ENCODE peak calls at places on chromosomes 16 and 17, in eight cellular contexts. N is keratinocyte, S is BE2C, F is fibroblast of lung, X is spleen, A is thoracic aorta, D is neural progenitor cell, B is tibial artery. K is an unnamed sample.

GRCh38 chr16:1509307-1510221 is 16.4 kb downstream of the TELO2 start:
- DNase-seq in D (no peak), A (peak; percentile 34), S (peak; percentile 93), B (peak; percentile 60), N (no peak), X (peak; percentile 81), F (no peak), K (no peak)

GRCh38 chr16:27441276-27441675 is 39.3 kb downstream of the IL21R start:
- DNase-seq in S (no peak), A (no peak), B (no peak), X (peak; percentile 46), N (no peak), F (no peak), D (no peak), K (no peak)

GRCh38 chr17:2700031-2700490 is 11.5 kb downstream of the CLUH start:
- DNase-seq in D (no peak), S (no peak), X (peak; percentile 41), N (no peak), F (no peak), A (no peak), B (no peak), K (no peak)

GRCh38 chr17:68200689-68201424 is 47.0 kb upstream of the AMZ2 start:
- DNase-seq in S (peak; percentile 92), F (peak; percentile 57), A (no peak), D (peak; percentile 91), B (peak; percentile 74), N (no peak), X (peak; percentile 94), K (no peak)

GRCh38 chr16:85291302-85292148 is 179.3 kb upstream of the CIBAR2 start:
- DNase-seq in S (no peak), N (no peak), A (no peak), X (peak; percentile 91), B (no peak), F (no peak), D (peak; percentile 68), K (no peak)

GRCh38 chr16:51374346-51374745 is 223.3 kb upstream of the SALL1 start:
- DNase-seq in F (peak; percentile 91), D (no peak), X (no peak), B (no peak), A (no peak), N (no peak), S (no peak), K (no peak)

GRCh38 chr16:84284168-84284722 is 10.4 kb upstream of the WFDC1 start:
- DNase-seq in B (peak; percentile 57), D (peak; percentile 61), F (no peak), S (no peak), N (no peak), A (no peak), X (peak; percentile 80), K (no peak)

GRCh38 chr17:68036304-68037147 is 991 bp downstream of the KPNA2 start:
- DNase-seq in B (no peak), S (no peak), X (no peak), N (no peak), A (no peak), F (peak; percentile 66), D (no peak), K (no peak)

GRCh38 chr16:1640261-1640956 is 28.2 kb downstream of the CRAMP1 start:
- DNase-seq in D (no peak), S (no peak), X (no peak), F (no peak), B (no peak), A (no peak), N (no peak), K (no peak)

GRCh38 chr17:35087731-35088646 is 24.5 kb upstream of the RFFL start:
- DNase-seq in N (no peak), B (peak; percentile 57), D (no peak), A (no peak), F (peak; percentile 42), X (peak; percentile 89), S (peak; percentile 42), K (no peak)

GRCh38 chr16:16154292-16154951 is 68.9 kb downstream of the ABCC6 start:
- DNase-seq in A (no peak), F (no peak), D (no peak), B (no peak), X (no peak), N (no peak), S (no peak), K (no peak)

DNA sequence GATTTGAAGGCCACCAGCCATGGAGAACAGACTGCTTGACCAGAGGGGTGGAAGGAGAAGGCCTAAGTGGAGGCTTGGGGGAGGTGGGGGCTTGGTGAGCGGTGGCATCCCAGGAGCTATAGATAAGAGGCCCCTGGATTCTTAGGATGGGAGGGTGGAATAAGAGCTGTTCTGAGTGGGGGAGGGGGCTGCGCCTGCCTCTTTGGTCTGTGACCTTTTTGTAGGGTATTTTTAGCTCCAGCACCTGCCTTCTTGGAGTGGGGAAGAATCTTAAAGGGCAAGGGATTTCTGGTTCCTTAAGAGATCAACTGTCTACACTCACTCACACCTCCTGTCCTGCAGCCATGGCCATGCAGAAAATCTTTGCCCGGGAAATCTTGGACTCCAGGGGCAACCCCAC is 567 bp downstream of the ENO3 start:
- DNase-seq in N (no peak), S (no peak), A (no peak), X (no peak), B (no peak), D (no peak), F (no peak), K (no peak)
- H3K4me3 ChIP-seq in N (no peak overlapping the region), S (peak overlapping the region; percentile 56), A (no peak overlapping the region), X (no peak overlapping the region), B (no peak overlapping the region), D (peak overlapping the region; percentile 77), F (no peak overlapping the region), K (no peak overlapping the region)

GRCh38 chr17:1275962-1276736 is 3.3 kb upstream of the TRARG1 start:
- DNase-seq in S (peak; percentile 64), F (no peak), X (peak; percentile 89), B (peak; percentile 56), A (no peak), D (peak; percentile 89), N (no peak), K (no peak)
- TF ChIP-seq CTCF in S (peak; percentile 62), F (peak; percentile 75), X (peak; percentile 50), B (peak; percentile 83), A (peak; percentile 90), D (peak; percentile 91), N (peak; percentile 83), K (peak; percentile 82)

GRCh38 chr16:70674221-70675014 is 11.4 kb downstream of the MTSS2 start:
- DNase-seq in F (no peak), N (no peak), B (no peak), D (no peak), A (no peak), X (peak; percentile 53), S (no peak), K (no peak)

GRCh38 chr16:70664325-70665112 is 18.2 kb downstream of the IL34 start:
- DNase-seq in B (no peak), D (no peak), S (no peak), X (peak; percentile 67), F (no peak), A (no peak), N (no peak), K (no peak)

GRCh38 chr16:70665806-70666735 is 19.7 kb downstream of the IL34 start:
- DNase-seq in D (no peak), A (no peak), S (no peak), F (no peak), N (no peak), X (no peak), B (no peak), K (no peak)

GRCh38 chr16:70665113-70665694 is 18.8 kb downstream of the IL34 start:
- DNase-seq in S (no peak), A (no peak), B (peak; percentile 15), X (no peak), F (no peak), N (no peak), D (no peak), K (no peak)

GRCh38 chr16:70670175-70670574 is 15.7 kb downstream of the MTSS2 start:
- DNase-seq in N (no peak), F (no peak), S (no peak), D (no peak), B (no peak), X (no peak), A (no peak), K (no peak)
- H3K36me3 ChIP-seq in N (peaks cover 16% of the 10 kb centered on the region), F (peaks cover 37% of the 10 kb centered on the region), S (peaks cover 75% of the 10 kb centered on the region), D (peaks cover 8% of the 10 kb centered on the region), B (peaks cover 95% of the 10 kb centered on the region), X (peaks cover 64% of the 10 kb centered on the region), A (peaks cover 59% of the 10 kb centered on the region), K (peaks cover 13% of the 10 kb centered on the region)

GRCh38 chr16:88939814-88940195 is 37.2 kb downstream of the CBFA2T3 start:
- DNase-seq in X (peak; percentile 91), F (no peak), A (no peak), B (no peak), N (no peak), S (no peak), D (no peak), K (no peak)

GRCh38 chr16:88938119-88938932 is 38.7 kb downstream of the CBFA2T3 start:
- DNase-seq in S (no peak), N (no peak), B (no peak), X (peak; percentile 76), F (no peak), A (no peak), D (no peak), K (no peak)

GRCh38 chr16:88938933-88939813 is 37.8 kb downstream of the CBFA2T3 start:
- DNase-seq in F (no peak), B (peak; percentile 33), X (peak; percentile 85), A (no peak), S (peak; percentile 47), D (no peak), N (no peak), K (no peak)

GRCh38 chr16:88936008-88936912 is 40.7 kb downstream of the CBFA2T3 start:
- DNase-seq in D (no peak), S (no peak), N (no peak), A (no peak), B (peak; percentile 62), X (peak; percentile 91), F (no peak), K (no peak)

DNA sequence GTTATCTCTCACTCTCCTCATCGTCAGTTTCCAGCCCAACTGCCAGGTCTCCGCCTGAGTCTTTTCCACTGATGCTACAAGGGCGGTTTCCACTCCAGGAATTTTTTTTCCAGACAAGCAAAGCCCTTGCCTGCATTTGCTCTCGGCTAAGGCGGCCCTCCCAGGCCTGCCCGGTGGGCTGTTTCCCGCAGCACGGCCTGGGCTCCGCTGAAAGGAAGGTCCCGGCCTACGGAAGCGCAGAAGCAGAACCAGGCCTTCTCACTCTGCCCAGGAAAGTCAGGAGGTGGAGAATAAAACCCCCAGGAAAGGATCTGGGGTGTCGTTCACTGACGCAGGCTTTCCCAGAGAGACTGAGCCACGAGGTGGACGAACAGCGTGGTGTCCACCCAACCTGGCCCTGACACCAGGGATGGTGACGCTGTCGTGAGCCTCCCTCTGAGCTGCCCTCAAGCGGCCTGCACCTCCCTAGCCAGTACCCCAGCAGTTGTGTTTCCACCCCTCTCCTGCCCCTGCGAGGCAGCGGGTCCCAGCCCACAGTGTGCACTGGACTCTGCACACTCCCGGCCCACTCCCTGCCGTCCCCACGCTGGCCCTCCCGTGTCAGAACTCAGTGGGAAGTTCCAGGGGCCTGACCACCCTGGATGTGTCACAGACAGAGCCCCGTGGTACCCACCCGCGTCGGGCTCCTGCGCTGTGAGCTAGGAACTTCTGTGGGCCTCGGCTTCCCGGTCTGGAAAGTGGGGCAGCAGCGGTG is 39.9 kb downstream of the CBFA2T3 start:
- DNase-seq in B (no peak), D (no peak), X (peak; percentile 76), F (no peak), N (no peak), A (no peak), S (no peak), K (no peak)
- H3K4me3 ChIP-seq in B (no peak overlapping the region), D (no peak overlapping the region), X (peak overlapping the region; percentile 65), F (no peak overlapping the region), N (no peak overlapping the region), A (no peak overlapping the region), S (no peak overlapping the region), K (no peak overlapping the region)